ENCODE peak calls at places on chromosomes 5 and 9, in eight cellular contexts. U, Y, Q, O, P, F, I and C are unnamed samples. For H3K4me1, the result is how much of the 10 kb centered on the place peaks cover.

GRCh38 chr9:111148994-111149759 is 110.9 kb upstream of the LPAR1 start:
- DNase-seq in Y (no peak), U (no peak), O (no peak), F (peak), I (no peak), Q (no peak), P (no peak), C (no peak)

GRCh38 chr5:74389531-74390305 is 250.8 kb downstream of the ENC1 start:
- DNase-seq in Y (no peak), P (no peak), I (no peak), O (no peak), U (no peak), F (no peak), Q (no peak), C (no peak)

GRCh38 chr5:179974946-179975712 is 67.4 kb upstream of the TBC1D9B start:
- DNase-seq in Q (no peak), O (no peak), U (peak), I (no peak), Y (no peak), F (peak), P (peak), C (no peak)

GRCh38 chr5:176915906-176916305 is 16.8 kb upstream of the HK3 start:
- DNase-seq in Y (no peak), F (no peak), U (no peak), I (no peak), Q (no peak), P (no peak), O (no peak), C (no peak)

GRCh38 chr5:142915840-142916424 is 145.8 kb downstream of the ARHGAP26 start:
- DNase-seq in Q (peak), I (no peak), Y (peak), O (no peak), F (peak), P (peak), U (peak), C (no peak)

GRCh38 chr9:74771262-74771585 is 116.5 kb downstream of the TRPM6 start:
- DNase-seq in I (no peak), F (no peak), U (no peak), P (no peak), Y (no peak), O (no peak), Q (no peak), C (no peak)

GRCh38 chr9:107805198-107805597 is 315.6 kb upstream of the KLF4 start:
- DNase-seq in P (no peak), Q (no peak), Y (no peak), F (no peak), I (no peak), O (no peak), U (no peak), C (no peak)

GRCh38 chr9:126833710-126834345 is 26.6 kb upstream of the ZBTB34 start:
- DNase-seq in P (no peak), F (no peak), O (no peak), U (no peak), Q (no peak), Y (no peak), I (no peak), C (no peak)

GRCh38 chr5:116520706-116521105 is 53.9 kb downstream of the SEMA6A start:
- DNase-seq in I (no peak), Y (no peak), F (no peak), P (no peak), Q (no peak), O (no peak), U (no peak), C (peak)
- H3K4me1 ChIP-seq in I (under half), Y (under half), F (under half), P (under half), Q (under half), O (under half), U (under half), C (under half)

DNA sequence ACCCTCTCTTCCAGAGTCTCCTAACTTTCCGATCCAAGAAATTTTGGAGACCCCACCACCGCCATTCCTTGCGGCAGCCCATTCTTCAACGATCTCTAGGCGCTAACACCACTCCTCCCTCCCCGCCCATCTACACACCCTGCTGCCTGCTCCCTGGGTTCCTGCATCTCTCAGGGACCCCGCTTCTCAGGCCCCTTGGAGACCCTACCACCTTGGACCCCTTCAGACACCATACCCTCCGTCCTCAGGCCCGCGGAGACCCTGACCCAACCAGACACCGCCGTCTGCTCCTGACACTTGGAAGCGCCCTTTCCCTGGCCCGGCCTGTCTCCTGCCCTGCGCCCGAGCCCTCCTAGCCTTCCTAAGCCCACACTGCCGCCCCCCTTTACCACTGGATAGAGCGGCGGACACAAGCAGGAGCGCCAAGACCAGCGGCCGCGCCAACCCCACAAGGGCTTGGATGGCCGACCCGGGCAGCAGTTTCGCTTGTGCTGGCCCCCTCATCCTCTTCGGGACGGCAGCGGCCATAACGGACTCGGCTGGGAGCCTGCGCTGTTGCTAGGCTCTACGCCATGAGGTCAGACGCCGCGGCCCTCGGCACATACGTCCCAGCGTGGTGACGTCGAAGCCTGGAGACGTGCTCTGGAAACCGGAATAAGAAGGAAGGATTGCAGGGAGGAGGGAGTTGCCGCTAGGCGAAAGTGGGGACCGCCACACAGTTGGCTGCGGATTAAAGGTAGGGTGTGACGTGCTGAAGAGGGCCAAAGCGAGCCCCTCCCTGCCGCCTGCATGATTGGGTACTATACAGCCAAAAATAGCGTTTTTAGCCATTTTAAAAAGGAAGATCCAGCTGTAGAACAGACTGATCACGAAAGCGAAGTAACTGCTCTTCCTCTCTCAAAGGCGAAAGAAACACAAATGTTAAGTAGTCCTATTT is at the start of gene C5orf15:
- DNase-seq in Q (peak), Y (peak), F (peak), O (peak), U (peak), I (peak), P (peak), C (peak)
- TF ChIP-seq POLR2A in Q (peak), Y (peak), F (peak), O (peak), U (peak), I (peak), P (peak), C (peak)

GRCh38 chr5:10756539-10756938 is 4.5 kb downstream of the DAP start:
- DNase-seq in I (no peak), U (no peak), O (no peak), Q (no peak), Y (no peak), F (no peak), P (no peak), C (no peak)

GRCh38 chr5:10760976-10761841 is at the start of gene DAP:
- DNase-seq in U (peak), F (peak), O (peak), P (peak), Y (peak), Q (peak), I (peak), C (peak)

GRCh38 chr5:10760033-10760975 is 730 bp downstream of the DAP start:
- DNase-seq in P (peak), O (no peak), F (peak), I (no peak), Q (peak), Y (peak), U (peak), C (peak)

GRCh38 chr5:10757043-10757442 is 4.0 kb downstream of the DAP start:
- DNase-seq in O (no peak), Q (no peak), P (no peak), U (no peak), F (no peak), I (no peak), Y (no peak), C (no peak)

GRCh38 chr5:10759111-10759510 is 1.9 kb downstream of the DAP start:
- DNase-seq in P (peak), Y (no peak), F (no peak), I (no peak), O (no peak), Q (no peak), U (no peak), C (no peak)
- H3K4me3 ChIP-seq in P (no peak), Y (no peak), F (peak), I (no peak), O (no peak), Q (no peak), U (no peak), C (no peak)

GRCh38 chr5:173735171-173735570 is 118.7 kb upstream of the BOD1 start:
- DNase-seq in P (no peak), U (no peak), O (no peak), I (no peak), Y (no peak), Q (no peak), F (no peak), C (no peak)
- H3K4me1 ChIP-seq in P (under half), U (under half), O (under half), I (under half), Y (under half), Q (under half), F (under half), C (under half)

DNA sequence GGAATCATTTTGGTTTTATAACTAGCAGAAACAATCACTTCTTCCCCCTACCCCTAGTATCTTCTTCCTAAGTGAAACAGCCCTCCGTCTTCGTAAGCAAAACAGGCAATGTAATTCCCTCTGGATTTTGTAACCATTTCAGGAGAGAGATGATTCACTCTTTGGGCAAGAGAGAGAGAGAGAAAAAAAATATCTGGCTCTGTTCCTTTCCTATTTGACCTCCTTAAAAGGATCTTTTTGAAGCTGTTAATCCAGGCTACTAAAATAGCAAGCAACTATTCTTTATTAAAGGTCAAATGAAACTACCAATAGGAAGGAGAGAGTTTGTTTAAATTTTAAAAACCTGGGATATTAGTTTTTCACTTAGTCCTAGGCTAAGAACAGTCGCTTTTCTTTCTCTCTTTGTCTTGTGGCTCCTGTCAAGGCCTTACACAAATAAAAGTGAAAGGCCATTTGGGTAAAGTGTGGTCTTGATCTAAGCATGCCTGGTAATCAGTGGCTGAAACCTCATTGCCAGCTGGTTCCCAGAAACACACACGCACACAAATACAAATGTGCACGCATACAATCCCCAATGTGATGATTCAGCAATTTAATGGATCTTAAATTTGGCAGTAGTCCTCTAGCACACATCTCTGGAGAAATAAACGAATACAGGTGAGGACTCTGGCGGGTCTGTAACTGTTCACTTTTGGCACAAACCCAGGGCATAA is 70.2 kb downstream of the PRUNE2 start:
- DNase-seq in U (no peak), P (no peak), I (no peak), O (no peak), F (no peak), Q (no peak), Y (no peak), C (no peak)
- TF ChIP-seq POLR2A in U (no peak), P (peak), I (no peak), O (no peak), F (no peak), Q (no peak), Y (no peak), C (no peak)